ENCODE peak calls at places on chromosome 4, in nine cellular contexts. One of them, this sample, is unnamed.

GRCh38 chr4:1738410-1738809 is 17.1 kb downstream of the TACC3 start:
- DNase-seq in EL: no peak
- DNase-seq in GM12865: no peak
- DNase-seq in AG08395: no peak
- DNase-seq in iris pigment epithelial cell: no peak
- DNase-seq in ecto neural progenitor cell: no peak
- DNase-seq in RWPE2: no peak
- DNase-seq in K562: no peak
- DNase-seq in stimulated activated CD4-positive, alpha-beta T cell treated with anti-CD3 and anti-CD28 coated beads, Interleukin-2, amount 100 ng/mL, for 48 hours: no peak
- DNase-seq in this sample: no peak

GRCh38 chr4:11548529-11549176 is 120.0 kb upstream of the HS3ST1 start:
- DNase-seq in EL: no peak
- DNase-seq in GM12865: peak
- DNase-seq in AG08395: no peak
- DNase-seq in iris pigment epithelial cell: peak
- DNase-seq in ecto neural progenitor cell: no peak
- DNase-seq in RWPE2: no peak
- DNase-seq in K562: no peak
- DNase-seq in stimulated activated CD4-positive, alpha-beta T cell treated with anti-CD3 and anti-CD28 coated beads, Interleukin-2, amount 100 ng/mL, for 48 hours: no peak
- DNase-seq in this sample: peak

GRCh38 chr4:183721207-183722081 is 62.4 kb downstream of the TRAPPC11 start:
- DNase-seq in EL: peak
- DNase-seq in GM12865: peak
- DNase-seq in AG08395: peak
- DNase-seq in iris pigment epithelial cell: peak
- DNase-seq in ecto neural progenitor cell: peak
- DNase-seq in RWPE2: no peak
- DNase-seq in K562: peak
- DNase-seq in stimulated activated CD4-positive, alpha-beta T cell treated with anti-CD3 and anti-CD28 coated beads, Interleukin-2, amount 100 ng/mL, for 48 hours: peak
- DNase-seq in this sample: no peak

GRCh38 chr4:8706221-8707044 is 113.9 kb downstream of the CPZ start:
- DNase-seq in EL: no peak
- DNase-seq in GM12865: no peak
- DNase-seq in AG08395: no peak
- DNase-seq in iris pigment epithelial cell: no peak
- DNase-seq in ecto neural progenitor cell: peak
- DNase-seq in RWPE2: peak
- DNase-seq in K562: no peak
- DNase-seq in stimulated activated CD4-positive, alpha-beta T cell treated with anti-CD3 and anti-CD28 coated beads, Interleukin-2, amount 100 ng/mL, for 48 hours: no peak
- DNase-seq in this sample: no peak

GRCh38 chr4:28228575-28228974 is 1367.9 kb downstream of the STIM2 start:
- DNase-seq in EL: peak
- DNase-seq in GM12865: no peak
- DNase-seq in AG08395: no peak
- DNase-seq in iris pigment epithelial cell: no peak
- DNase-seq in ecto neural progenitor cell: no peak
- DNase-seq in RWPE2: no peak
- DNase-seq in K562: no peak
- DNase-seq in stimulated activated CD4-positive, alpha-beta T cell treated with anti-CD3 and anti-CD28 coated beads, Interleukin-2, amount 100 ng/mL, for 48 hours: no peak
- DNase-seq in this sample: no peak

GRCh38 chr4:6681191-6681590 is 12.5 kb upstream of the S100P start:
- DNase-seq in EL: no peak
- DNase-seq in GM12865: no peak
- DNase-seq in AG08395: no peak
- DNase-seq in iris pigment epithelial cell: no peak
- DNase-seq in ecto neural progenitor cell: no peak
- DNase-seq in RWPE2: no peak
- DNase-seq in K562: peak
- DNase-seq in stimulated activated CD4-positive, alpha-beta T cell treated with anti-CD3 and anti-CD28 coated beads, Interleukin-2, amount 100 ng/mL, for 48 hours: no peak
- DNase-seq in this sample: no peak

GRCh38 chr4:173573286-173573685 is 43.3 kb upstream of the HAND2 start:
- DNase-seq in EL: no peak
- DNase-seq in GM12865: no peak
- DNase-seq in AG08395: no peak
- DNase-seq in iris pigment epithelial cell: no peak
- DNase-seq in ecto neural progenitor cell: no peak
- DNase-seq in RWPE2: no peak
- DNase-seq in K562: no peak
- DNase-seq in stimulated activated CD4-positive, alpha-beta T cell treated with anti-CD3 and anti-CD28 coated beads, Interleukin-2, amount 100 ng/mL, for 48 hours: no peak
- DNase-seq in this sample: no peak

GRCh38 chr4:142347241-142347640 is 498.9 kb downstream of the INPP4B start:
- DNase-seq in EL: peak
- DNase-seq in GM12865: no peak
- DNase-seq in AG08395: no peak
- DNase-seq in iris pigment epithelial cell: peak
- DNase-seq in ecto neural progenitor cell: no peak
- DNase-seq in RWPE2: no peak
- DNase-seq in K562: no peak
- DNase-seq in stimulated activated CD4-positive, alpha-beta T cell treated with anti-CD3 and anti-CD28 coated beads, Interleukin-2, amount 100 ng/mL, for 48 hours: no peak
- DNase-seq in this sample: peak

GRCh38 chr4:173415092-173415491 is 16.2 kb upstream of the SCRG1 start:
- DNase-seq in EL: no peak
- DNase-seq in GM12865: no peak
- DNase-seq in AG08395: no peak
- DNase-seq in iris pigment epithelial cell: peak
- DNase-seq in ecto neural progenitor cell: no peak
- DNase-seq in RWPE2: no peak
- DNase-seq in K562: no peak
- DNase-seq in stimulated activated CD4-positive, alpha-beta T cell treated with anti-CD3 and anti-CD28 coated beads, Interleukin-2, amount 100 ng/mL, for 48 hours: no peak
- DNase-seq in this sample: peak

GRCh38 chr4:152585036-152585439 is 49.1 kb upstream of the FBXW7 start:
- DNase-seq in EL: no peak
- DNase-seq in GM12865: peak
- DNase-seq in AG08395: no peak
- DNase-seq in iris pigment epithelial cell: peak
- DNase-seq in ecto neural progenitor cell: no peak
- DNase-seq in RWPE2: no peak
- DNase-seq in K562: no peak
- DNase-seq in stimulated activated CD4-positive, alpha-beta T cell treated with anti-CD3 and anti-CD28 coated beads, Interleukin-2, amount 100 ng/mL, for 48 hours: no peak
- DNase-seq in this sample: no peak

GRCh38 chr4:75432683-75433082 is 81.5 kb downstream of the RCHY1 start:
- DNase-seq in EL: peak
- DNase-seq in GM12865: peak
- DNase-seq in AG08395: peak
- DNase-seq in iris pigment epithelial cell: peak
- DNase-seq in ecto neural progenitor cell: no peak
- DNase-seq in RWPE2: no peak
- DNase-seq in K562: peak
- DNase-seq in stimulated activated CD4-positive, alpha-beta T cell treated with anti-CD3 and anti-CD28 coated beads, Interleukin-2, amount 100 ng/mL, for 48 hours: no peak
- DNase-seq in this sample: peak

GRCh38 chr4:15729910-15730533 is 27.2 kb downstream of the BST1 start:
- DNase-seq in EL: peak
- DNase-seq in GM12865: peak
- DNase-seq in AG08395: peak
- DNase-seq in iris pigment epithelial cell: peak
- DNase-seq in ecto neural progenitor cell: no peak
- DNase-seq in RWPE2: no peak
- DNase-seq in K562: peak
- DNase-seq in stimulated activated CD4-positive, alpha-beta T cell treated with anti-CD3 and anti-CD28 coated beads, Interleukin-2, amount 100 ng/mL, for 48 hours: no peak
- DNase-seq in this sample: peak

GRCh38 chr4:60857354-60857753 is 342.8 kb upstream of the ADGRL3 start:
- DNase-seq in EL: no peak
- DNase-seq in GM12865: no peak
- DNase-seq in AG08395: no peak
- DNase-seq in iris pigment epithelial cell: no peak
- DNase-seq in ecto neural progenitor cell: no peak
- DNase-seq in RWPE2: no peak
- DNase-seq in K562: no peak
- DNase-seq in stimulated activated CD4-positive, alpha-beta T cell treated with anti-CD3 and anti-CD28 coated beads, Interleukin-2, amount 100 ng/mL, for 48 hours: no peak
- DNase-seq in this sample: no peak

GRCh38 chr4:82758701-82759685 is 39.6 kb downstream of the SCD5 start:
- DNase-seq in EL: no peak
- DNase-seq in GM12865: no peak
- DNase-seq in AG08395: no peak
- DNase-seq in iris pigment epithelial cell: no peak
- DNase-seq in ecto neural progenitor cell: no peak
- DNase-seq in RWPE2: no peak
- DNase-seq in K562: no peak
- DNase-seq in stimulated activated CD4-positive, alpha-beta T cell treated with anti-CD3 and anti-CD28 coated beads, Interleukin-2, amount 100 ng/mL, for 48 hours: no peak
- DNase-seq in this sample: no peak

This sample was measured in MCF 10A.